ENCODE peak calls at places on chromosome 1, in eight cellular contexts. One of them, this sample, is unnamed.

GRCh38 chr1:53800621-53801020 is 37.5 kb downstream of the NDC1 start:
- DNase-seq in CD8-positive, alpha-beta memory T cell: no peak
- DNase-seq in NT2/D1: no peak
- DNase-seq in lung: no peak
- DNase-seq in bronchial epithelial cell: no peak
- DNase-seq in tibial artery: no peak
- DNase-seq in upper lobe of right lung: no peak
- DNase-seq in Karpas-422: no peak
- DNase-seq in this sample: no peak

GRCh38 chr1:198018529-198018928 is 101.4 kb downstream of the LHX9 start:
- DNase-seq in bronchial epithelial cell: peak; percentile 99
- DNase-seq in Karpas-422: no peak
- DNase-seq in upper lobe of right lung: no peak
- DNase-seq in NT2/D1: no peak
- DNase-seq in lung: no peak
- DNase-seq in CD8-positive, alpha-beta memory T cell: no peak
- DNase-seq in tibial artery: no peak
- DNase-seq in this sample: no peak

GRCh38 chr1:46183119-46183842 is 7.0 kb upstream of the P3R3URF start:
- DNase-seq in Karpas-422: no peak
- DNase-seq in tibial artery: peak; percentile 78
- DNase-seq in upper lobe of right lung: peak; percentile 74
- DNase-seq in NT2/D1: no peak
- DNase-seq in bronchial epithelial cell: peak; percentile 99
- DNase-seq in CD8-positive, alpha-beta memory T cell: no peak
- DNase-seq in lung: peak; percentile 75
- DNase-seq in this sample: peak; percentile 96

GRCh38 chr1:41528726-41529605 is 44.5 kb upstream of the EDN2 start:
- DNase-seq in tibial artery: no peak
- DNase-seq in NT2/D1: no peak
- DNase-seq in upper lobe of right lung: peak; percentile 51
- DNase-seq in bronchial epithelial cell: no peak
- DNase-seq in lung: no peak
- DNase-seq in CD8-positive, alpha-beta memory T cell: no peak
- DNase-seq in Karpas-422: no peak
- DNase-seq in this sample: no peak

GRCh38 chr1:16155537-16156410 is at the start of gene EPHA2:
- DNase-seq in upper lobe of right lung: peak; percentile 96
- DNase-seq in lung: peak; percentile 94
- DNase-seq in Karpas-422: no peak
- DNase-seq in tibial artery: peak; percentile 90
- DNase-seq in NT2/D1: peak; percentile 80
- DNase-seq in bronchial epithelial cell: peak; percentile 85
- DNase-seq in CD8-positive, alpha-beta memory T cell: no peak
- DNase-seq in this sample: peak; percentile 91

GRCh38 chr1:232367293-232367692 is 262.6 kb downstream of the SIPA1L2 start:
- DNase-seq in NT2/D1: no peak
- DNase-seq in lung: no peak
- DNase-seq in CD8-positive, alpha-beta memory T cell: no peak
- DNase-seq in upper lobe of right lung: no peak
- DNase-seq in tibial artery: no peak
- DNase-seq in bronchial epithelial cell: peak; percentile 35
- DNase-seq in Karpas-422: no peak
- DNase-seq in this sample: no peak

GRCh38 chr1:89725016-89725380 is 92.1 kb downstream of the LRRC8C start:
- DNase-seq in tibial artery: no peak
- DNase-seq in Karpas-422: no peak
- DNase-seq in lung: no peak
- DNase-seq in bronchial epithelial cell: peak; percentile 83
- DNase-seq in CD8-positive, alpha-beta memory T cell: no peak
- DNase-seq in NT2/D1: no peak
- DNase-seq in upper lobe of right lung: no peak
- DNase-seq in this sample: no peak

GRCh38 chr1:63669151-63669961 is 76.1 kb downstream of the PGM1 start:
- DNase-seq in CD8-positive, alpha-beta memory T cell: no peak
- DNase-seq in tibial artery: no peak
- DNase-seq in Karpas-422: no peak
- DNase-seq in upper lobe of right lung: no peak
- DNase-seq in lung: no peak
- DNase-seq in bronchial epithelial cell: no peak
- DNase-seq in NT2/D1: no peak
- DNase-seq in this sample: peak; percentile 54

GRCh38 chr1:9397984-9398526 is 105.4 kb downstream of the SPSB1 start:
- DNase-seq in tibial artery: no peak
- DNase-seq in lung: no peak
- DNase-seq in Karpas-422: no peak
- DNase-seq in upper lobe of right lung: no peak
- DNase-seq in NT2/D1: no peak
- DNase-seq in CD8-positive, alpha-beta memory T cell: no peak
- DNase-seq in bronchial epithelial cell: no peak
- DNase-seq in this sample: no peak

DNA sequence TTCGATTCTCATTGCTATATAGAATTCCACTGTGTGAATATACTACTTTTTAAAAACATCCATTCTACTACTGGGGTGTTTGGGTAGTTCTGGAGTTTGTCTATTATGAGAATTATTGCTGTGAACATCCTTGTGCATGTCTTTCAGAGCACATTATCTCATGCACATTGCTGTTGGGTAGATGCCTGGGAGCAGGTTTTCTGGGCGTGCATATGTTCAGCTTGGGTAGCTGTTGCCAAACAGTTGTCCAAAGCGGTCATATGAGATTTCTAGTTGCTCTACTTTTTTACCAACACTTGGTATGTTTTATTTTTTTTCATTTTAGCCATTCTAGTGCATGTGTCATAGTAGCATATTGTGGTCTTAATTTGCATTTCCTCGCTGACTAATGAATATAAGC is 17.9 kb downstream of the ZDHHC18 start:
- DNase-seq in upper lobe of right lung: no peak
- DNase-seq in lung: no peak
- DNase-seq in tibial artery: no peak
- DNase-seq in NT2/D1: no peak
- DNase-seq in bronchial epithelial cell: no peak
- DNase-seq in CD8-positive, alpha-beta memory T cell: no peak
- DNase-seq in Karpas-422: no peak
- DNase-seq in this sample: no peak
- H3K36me3 ChIP-seq in upper lobe of right lung: peaks cover 57% of the 10 kb centered on the region
- H3K36me3 ChIP-seq in lung: peaks cover 2% of the 10 kb centered on the region
- H3K36me3 ChIP-seq in tibial artery: peaks cover 79% of the 10 kb centered on the region
- H3K36me3 ChIP-seq in NT2/D1: peaks cover 72% of the 10 kb centered on the region
- H3K36me3 ChIP-seq in bronchial epithelial cell: peaks cover 11% of the 10 kb centered on the region
- H3K36me3 ChIP-seq in CD8-positive, alpha-beta memory T cell: peaks cover 25% of the 10 kb centered on the region
- H3K36me3 ChIP-seq in Karpas-422: peaks cover 15% of the 10 kb centered on the region
- H3K36me3 ChIP-seq in this sample: peaks cover 8% of the 10 kb centered on the region

GRCh38 chr1:204873176-204873575 is 2.5 kb downstream of the NFASC start:
- DNase-seq in CD8-positive, alpha-beta memory T cell: no peak
- DNase-seq in upper lobe of right lung: no peak
- DNase-seq in tibial artery: no peak
- DNase-seq in lung: no peak
- DNase-seq in NT2/D1: no peak
- DNase-seq in Karpas-422: no peak
- DNase-seq in bronchial epithelial cell: no peak
- DNase-seq in this sample: no peak

GRCh38 chr1:204873714-204874113 is 3.1 kb downstream of the NFASC start:
- DNase-seq in Karpas-422: no peak
- DNase-seq in tibial artery: no peak
- DNase-seq in lung: no peak
- DNase-seq in bronchial epithelial cell: no peak
- DNase-seq in NT2/D1: no peak
- DNase-seq in CD8-positive, alpha-beta memory T cell: no peak
- DNase-seq in upper lobe of right lung: no peak
- DNase-seq in this sample: no peak

GRCh38 chr1:204874274-204874673 is 3.6 kb downstream of the NFASC start:
- DNase-seq in NT2/D1: no peak
- DNase-seq in CD8-positive, alpha-beta memory T cell: no peak
- DNase-seq in bronchial epithelial cell: no peak
- DNase-seq in lung: no peak
- DNase-seq in upper lobe of right lung: no peak
- DNase-seq in tibial artery: no peak
- DNase-seq in Karpas-422: no peak
- DNase-seq in this sample: no peak

GRCh38 chr1:204871405-204872037 is 859 bp downstream of the NFASC start:
- DNase-seq in tibial artery: no peak
- DNase-seq in upper lobe of right lung: no peak
- DNase-seq in NT2/D1: no peak
- DNase-seq in CD8-positive, alpha-beta memory T cell: no peak
- DNase-seq in bronchial epithelial cell: no peak
- DNase-seq in Karpas-422: no peak
- DNase-seq in lung: no peak
- DNase-seq in this sample: no peak

DNA sequence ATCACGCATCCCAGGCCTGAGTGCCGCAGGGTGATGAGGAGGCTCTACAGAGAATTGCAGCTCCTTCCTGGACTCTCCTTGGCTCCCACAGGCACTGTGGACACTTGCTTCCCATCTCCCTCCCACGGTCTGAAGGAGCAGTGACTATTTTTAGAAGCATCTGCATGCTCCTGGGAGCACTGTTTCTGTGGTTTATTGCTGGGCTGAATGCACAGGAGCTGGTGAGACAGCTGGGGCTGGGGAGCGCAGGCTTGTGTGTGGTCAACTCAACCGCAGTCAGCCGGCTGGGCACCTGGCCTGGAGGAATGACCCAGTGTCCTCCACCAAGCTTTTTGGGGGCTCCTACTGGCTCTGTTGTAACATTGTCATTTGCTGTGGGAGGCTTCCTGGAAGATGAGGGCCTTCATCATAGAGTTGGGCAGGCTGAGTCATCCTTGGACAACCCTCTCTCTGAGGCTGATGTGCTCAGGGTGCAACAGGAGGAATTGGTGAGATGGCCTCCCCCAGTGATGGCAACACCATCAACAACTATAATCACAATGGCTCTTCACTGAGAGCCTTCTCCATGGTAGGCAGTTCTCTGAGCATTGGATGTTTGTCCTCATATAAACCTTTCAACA is 1.7 kb downstream of the NFASC start:
- DNase-seq in NT2/D1: no peak
- DNase-seq in Karpas-422: no peak
- DNase-seq in bronchial epithelial cell: no peak
- DNase-seq in lung: no peak
- DNase-seq in CD8-positive, alpha-beta memory T cell: no peak
- DNase-seq in tibial artery: no peak
- DNase-seq in upper lobe of right lung: no peak
- DNase-seq in this sample: no peak
- H3K4me3 ChIP-seq in NT2/D1: no peak overlapping the region
- H3K4me3 ChIP-seq in Karpas-422: no peak overlapping the region
- H3K4me3 ChIP-seq in bronchial epithelial cell: no peak overlapping the region
- H3K4me3 ChIP-seq in lung: no peak overlapping the region
- H3K4me3 ChIP-seq in CD8-positive, alpha-beta memory T cell: no peak overlapping the region
- H3K4me3 ChIP-seq in tibial artery: no peak overlapping the region
- H3K4me3 ChIP-seq in upper lobe of right lung: no peak overlapping the region
- H3K4me3 ChIP-seq in this sample: no peak overlapping the region

DNA sequence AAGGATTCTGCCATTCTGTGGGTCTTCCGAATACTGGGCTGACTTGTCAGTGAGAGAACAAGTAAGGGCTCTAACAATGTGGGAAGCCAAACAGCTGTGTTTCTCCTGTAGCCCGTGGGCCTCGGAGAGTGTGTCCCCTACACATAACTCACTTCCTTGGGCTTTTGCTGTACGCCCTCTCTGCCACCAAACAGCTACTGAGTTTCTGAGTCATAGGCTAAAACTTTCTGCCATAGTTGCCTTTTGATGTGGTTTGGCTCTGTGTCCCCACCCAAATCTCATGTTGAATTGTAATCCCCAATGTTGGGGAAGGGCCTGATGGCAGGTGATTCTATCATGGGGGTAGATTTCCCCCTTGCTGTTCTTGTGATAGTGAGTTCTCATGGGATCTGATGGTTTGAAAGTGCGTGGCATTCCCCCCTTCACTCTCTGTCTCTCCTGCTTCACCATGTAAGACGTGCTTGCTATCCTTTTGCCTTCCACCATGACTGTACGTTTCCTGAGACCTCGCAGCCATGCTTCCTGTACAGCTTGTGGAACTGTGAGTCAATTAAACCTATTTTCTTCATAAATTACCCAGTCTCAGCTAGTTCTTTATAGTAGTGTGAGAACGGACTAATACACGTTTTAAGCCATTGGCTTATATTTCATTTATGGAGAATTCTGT is 194.8 kb upstream of the HMCN1 start:
- DNase-seq in CD8-positive, alpha-beta memory T cell: no peak
- DNase-seq in bronchial epithelial cell: no peak
- DNase-seq in NT2/D1: no peak
- DNase-seq in tibial artery: no peak
- DNase-seq in Karpas-422: no peak
- DNase-seq in lung: no peak
- DNase-seq in upper lobe of right lung: no peak
- DNase-seq in this sample: no peak
- H3K36me3 ChIP-seq in CD8-positive, alpha-beta memory T cell: no peaks in the 10 kb centered on the region
- H3K36me3 ChIP-seq in bronchial epithelial cell: no peaks in the 10 kb centered on the region
- H3K36me3 ChIP-seq in NT2/D1: no peaks in the 10 kb centered on the region
- H3K36me3 ChIP-seq in tibial artery: no peaks in the 10 kb centered on the region
- H3K36me3 ChIP-seq in Karpas-422: no peaks in the 10 kb centered on the region
- H3K36me3 ChIP-seq in lung: no peaks in the 10 kb centered on the region
- H3K36me3 ChIP-seq in upper lobe of right lung: no peaks in the 10 kb centered on the region
- H3K36me3 ChIP-seq in this sample: no peaks in the 10 kb centered on the region

GRCh38 chr1:19882111-19883071 is at the start of gene OTUD3:
- DNase-seq in lung: peak; percentile 95
- DNase-seq in tibial artery: peak; percentile 95
- DNase-seq in upper lobe of right lung: peak; percentile 97
- DNase-seq in bronchial epithelial cell: peak; percentile 92
- DNase-seq in Karpas-422: peak; percentile 99
- DNase-seq in CD8-positive, alpha-beta memory T cell: peak; percentile 93
- DNase-seq in NT2/D1: peak; percentile 91
- DNase-seq in this sample: peak; percentile 94

GRCh38 chr1:19879227-19879626 is 3.0 kb upstream of the OTUD3 start:
- DNase-seq in tibial artery: no peak
- DNase-seq in bronchial epithelial cell: no peak
- DNase-seq in upper lobe of right lung: no peak
- DNase-seq in CD8-positive, alpha-beta memory T cell: no peak
- DNase-seq in Karpas-422: no peak
- DNase-seq in lung: no peak
- DNase-seq in NT2/D1: no peak
- DNase-seq in this sample: no peak

GRCh38 chr1:19888112-19888511 is 5.9 kb downstream of the OTUD3 start:
- DNase-seq in NT2/D1: no peak
- DNase-seq in upper lobe of right lung: no peak
- DNase-seq in bronchial epithelial cell: no peak
- DNase-seq in CD8-positive, alpha-beta memory T cell: no peak
- DNase-seq in lung: peak; percentile 52
- DNase-seq in tibial artery: no peak
- DNase-seq in Karpas-422: no peak
- DNase-seq in this sample: no peak

GRCh38 chr1:19885821-19886220 is 3.6 kb downstream of the OTUD3 start:
- DNase-seq in Karpas-422: no peak
- DNase-seq in tibial artery: no peak
- DNase-seq in NT2/D1: no peak
- DNase-seq in lung: no peak
- DNase-seq in bronchial epithelial cell: peak; percentile 73
- DNase-seq in upper lobe of right lung: no peak
- DNase-seq in CD8-positive, alpha-beta memory T cell: no peak
- DNase-seq in this sample: no peak

DNA sequence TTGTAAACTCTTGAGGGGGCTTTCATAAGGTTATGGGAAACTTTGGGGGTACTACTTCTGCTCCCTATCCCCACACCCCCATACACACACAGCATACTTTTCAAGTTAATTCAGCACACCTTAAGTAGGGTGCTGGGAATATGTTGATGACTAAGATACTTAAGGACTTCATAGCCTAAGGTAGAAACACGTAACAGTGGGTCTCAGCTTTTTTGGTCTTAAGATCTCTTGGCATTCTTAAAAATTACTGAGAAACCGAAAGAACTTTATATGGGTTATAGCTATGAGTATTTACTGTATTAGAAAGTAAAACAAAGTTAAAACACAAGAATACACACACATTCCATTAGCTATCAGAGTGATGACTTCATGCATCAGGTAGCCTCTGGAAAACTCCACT is 2.1 kb downstream of the OTUD3 start:
- DNase-seq in Karpas-422: no peak
- DNase-seq in CD8-positive, alpha-beta memory T cell: no peak
- DNase-seq in lung: no peak
- DNase-seq in upper lobe of right lung: no peak
- DNase-seq in tibial artery: no peak
- DNase-seq in NT2/D1: no peak
- DNase-seq in bronchial epithelial cell: peak; percentile 65
- DNase-seq in this sample: no peak
- H3K4me3 ChIP-seq in Karpas-422: peak overlapping the region; percentile 78
- H3K4me3 ChIP-seq in CD8-positive, alpha-beta memory T cell: no peak overlapping the region
- H3K4me3 ChIP-seq in lung: no peak overlapping the region
- H3K4me3 ChIP-seq in upper lobe of right lung: no peak overlapping the region
- H3K4me3 ChIP-seq in tibial artery: no peak overlapping the region
- H3K4me3 ChIP-seq in NT2/D1: no peak overlapping the region
- H3K4me3 ChIP-seq in bronchial epithelial cell: no peak overlapping the region
- H3K4me3 ChIP-seq in this sample: no peak overlapping the region